ENCODE peak calls at places on chromosomes 3 and 15, in eight cellular contexts. Y, M, I, N, F, H, G and D are unnamed samples.

GRCh38 chr3:193982258-193982659 is 153.7 kb upstream of the HES1 start:
- DNase-seq in Y (no peak), M (peak), I (no peak), N (peak), F (no peak), H (no peak), G (no peak), D (no peak)

GRCh38 chr15:63718590-63719035 is 115.1 kb downstream of the HERC1 start:
- DNase-seq in Y (no peak), M (peak), I (no peak), N (no peak), F (no peak), H (peak), G (no peak), D (no peak)

GRCh38 chr3:181716916-181717315 is 5.2 kb downstream of the SOX2 start:
- DNase-seq in Y (no peak), M (no peak), I (no peak), N (no peak), F (no peak), H (no peak), G (no peak), D (no peak)

GRCh38 chr3:101158374-101158773 is 162.0 kb downstream of the IMPG2 start:
- DNase-seq in Y (no peak), M (peak), I (no peak), N (no peak), F (no peak), H (no peak), G (no peak), D (no peak)

GRCh38 chr15:40754574-40754882 is 526 bp downstream of the RMDN3 start:
- DNase-seq in Y (peak), M (peak), I (no peak), N (no peak), F (peak), H (no peak), G (peak), D (no peak)

GRCh38 chr15:70280781-70281180 is 183.1 kb upstream of the TLE3 start:
- DNase-seq in Y (no peak), M (no peak), I (no peak), N (no peak), F (no peak), H (no peak), G (no peak), D (no peak)

GRCh38 chr15:37058316-37058985 is 41.9 kb downstream of the MEIS2 start:
- DNase-seq in Y (no peak), M (peak), I (no peak), N (no peak), F (peak), H (no peak), G (no peak), D (no peak)

GRCh38 chr3:123880998-123881561 is 3.1 kb downstream of the MYLK start:
- DNase-seq in Y (peak), M (peak), I (no peak), N (no peak), F (peak), H (peak), G (no peak), D (no peak)

GRCh38 chr3:63565220-63565619 is 87.3 kb upstream of the SNTN start:
- DNase-seq in Y (peak), M (no peak), I (no peak), N (no peak), F (no peak), H (no peak), G (no peak), D (no peak)

GRCh38 chr3:35194666-35195065 is 444.7 kb upstream of the ARPP21 start:
- DNase-seq in Y (no peak), M (no peak), I (no peak), N (no peak), F (no peak), H (no peak), G (no peak), D (no peak)

GRCh38 chr3:111362286-111363009 is 179.5 kb upstream of the CD96 start:
- DNase-seq in Y (no peak), M (peak), I (no peak), N (no peak), F (no peak), H (no peak), G (no peak), D (no peak)

GRCh38 chr15:50261979-50262378 is 3.5 kb downstream of the HDC start:
- DNase-seq in Y (peak), M (no peak), I (no peak), N (no peak), F (no peak), H (no peak), G (no peak), D (no peak)

GRCh38 chr3:17195192-17195611 is 310.4 kb downstream of the PLCL2 start:
- DNase-seq in Y (no peak), M (peak), I (no peak), N (no peak), F (peak), H (no peak), G (no peak), D (peak)

GRCh38 chr3:13013595-13013993 is 59.6 kb downstream of the IQSEC1 start:
- DNase-seq in Y (no peak), M (no peak), I (no peak), N (no peak), F (no peak), H (no peak), G (no peak), D (no peak)

GRCh38 chr3:72079369-72079872 is 294.5 kb upstream of the PROK2 start:
- DNase-seq in Y (no peak), M (no peak), I (no peak), N (no peak), F (no peak), H (no peak), G (no peak), D (no peak)
- TF ChIP-seq CTCF in Y (no peak), M (no peak), I (no peak), N (no peak), F (no peak), H (no peak), G (no peak), D (peak)

GRCh38 chr15:100433304-100433703 is 91.5 kb upstream of the ADAMTS17 start:
- DNase-seq in Y (no peak), M (no peak), I (no peak), N (no peak), F (no peak), H (no peak), G (no peak), D (no peak)
- TF ChIP-seq CTCF in Y (no peak), M (no peak), I (no peak), N (no peak), F (no peak), H (no peak), G (peak), D (no peak)

DNA sequence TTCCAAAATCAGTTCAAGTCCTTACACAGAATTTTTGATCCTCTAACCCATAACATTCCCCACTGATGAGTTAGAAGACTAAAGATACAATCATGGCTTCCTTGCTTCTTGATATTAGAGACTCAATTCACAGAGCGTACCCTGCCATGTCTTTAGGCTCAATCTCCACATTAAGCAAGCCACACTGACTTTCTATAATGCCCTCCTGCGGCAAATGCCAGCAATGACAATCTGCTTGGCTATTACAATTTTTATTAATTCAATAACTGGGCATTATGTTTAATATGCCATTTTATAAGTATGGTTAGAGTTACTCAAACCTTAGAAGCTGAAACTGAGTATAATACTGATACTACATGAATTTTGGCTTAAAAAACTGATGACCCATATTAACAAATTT is 479.7 kb upstream of the NR2F2 start:
- DNase-seq in Y (no peak), M (no peak), I (no peak), N (no peak), F (no peak), H (no peak), G (no peak), D (no peak)
- TF ChIP-seq CTCF in Y (no peak), M (no peak), I (no peak), N (no peak), F (peak), H (no peak), G (no peak), D (no peak)

DNA sequence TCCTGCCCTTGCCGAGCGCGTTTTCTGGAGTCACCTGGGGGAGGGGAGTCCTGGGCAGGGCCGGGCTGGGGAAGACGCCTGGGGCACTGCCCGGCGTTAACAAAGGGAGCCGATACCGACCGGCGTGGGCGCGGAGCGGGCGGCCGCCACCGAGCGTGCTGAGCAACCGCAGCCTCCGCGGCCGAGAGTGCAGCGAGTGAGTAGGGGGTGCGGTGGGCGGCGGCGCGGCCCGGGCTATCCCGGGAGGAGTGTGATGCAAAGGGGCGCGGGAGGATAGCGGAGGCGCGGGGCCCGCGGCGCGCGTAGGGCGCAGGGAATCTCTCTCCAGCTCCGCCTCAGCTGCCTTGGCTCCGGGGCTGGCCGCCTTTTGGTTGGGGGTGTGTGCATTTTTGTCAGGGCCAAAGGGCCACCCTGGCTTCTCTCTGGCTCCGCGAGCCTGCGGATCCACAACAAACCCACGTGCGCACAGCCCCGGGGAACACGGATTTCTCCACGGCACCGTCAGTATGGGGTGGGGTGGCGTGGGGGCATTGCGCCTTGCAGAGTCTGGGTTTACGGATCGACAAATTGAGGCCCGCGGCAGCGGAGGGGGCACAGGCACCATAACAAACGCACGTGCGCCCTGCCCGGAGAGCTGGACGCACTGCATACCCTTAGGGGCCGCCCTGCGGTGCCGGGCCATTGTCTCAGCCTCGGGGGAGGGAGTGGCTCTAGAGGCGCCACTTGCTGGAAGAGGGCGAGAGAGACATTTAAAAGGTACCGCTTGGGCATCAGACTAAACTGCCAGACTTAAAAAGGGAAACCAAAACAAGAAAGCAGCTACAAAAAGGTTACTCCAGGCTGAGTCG is 537 bp downstream of the ST6GAL1 start:
- DNase-seq in Y (peak), M (peak), I (peak), N (peak), F (peak), H (no peak), G (peak), D (peak)
- TF ChIP-seq CTCF in Y (no peak), M (no peak), I (no peak), N (peak), F (peak), H (peak), G (peak), D (peak)